ENCODE peak calls at places on chromosomes 2 and 18, in seven cellular contexts. T, V, A, S, O, H and F are unnamed samples.

GRCh38 chr18:78612801-78613200 is 366.8 kb upstream of the SALL3 start:
- DNase-seq in T (no peak), V (no peak), A (no peak), S (no peak), O (no peak), H (no peak), F (no peak)

GRCh38 chr2:40367652-40368051 is 84.2 kb downstream of the SLC8A1 start:
- DNase-seq in T (no peak), V (no peak), A (no peak), S (no peak), O (no peak), H (no peak), F (peak; percentile 83)

GRCh38 chr2:44100351-44100750 is 68.3 kb upstream of the PPM1B start:
- DNase-seq in T (peak; percentile 48), V (no peak), A (peak; percentile 67), S (no peak), O (no peak), H (peak; percentile 74), F (peak; percentile 13)

GRCh38 chr18:21489119-21489750 is 111.3 kb downstream of the ESCO1 start:
- DNase-seq in T (no peak), V (peak; percentile 63), A (peak; percentile 74), S (peak; percentile 60), O (no peak), H (no peak), F (peak; percentile 74)

GRCh38 chr18:74446178-74446577 is 10.9 kb downstream of the DIPK1C start:
- DNase-seq in T (no peak), V (no peak), A (no peak), S (no peak), O (no peak), H (no peak), F (no peak)

GRCh38 chr2:118056165-118056534 is 32.1 kb upstream of the INSIG2 start:
- DNase-seq in T (no peak), V (no peak), A (no peak), S (peak; percentile 72), O (no peak), H (no peak), F (no peak)

GRCh38 chr2:144946263-144946662 is 426.3 kb upstream of the ZEB2 start:
- DNase-seq in T (no peak), V (no peak), A (no peak), S (no peak), O (no peak), H (no peak), F (peak; percentile 60)

GRCh38 chr18:2981212-2981728 is 31.7 kb downstream of the LPIN2 start:
- DNase-seq in T (no peak), V (no peak), A (no peak), S (peak; percentile 73), O (no peak), H (no peak), F (peak; percentile 48)